ENCODE peak calls at places on chromosomes 13 and 19, in ten cellular contexts. U is activated CD4-positive, alpha-beta memory T cell treated with anti-CD3 and anti-CD28 coated beads, Interleukin-2, amount 10 ng/mL, durations not matched to agents 7 days and 5 days; C is kidney glomerular epithelial cell; G is breast epithelium; Q is NCI-H446 treated with DMSO at 0.1 percent for 48 hours; L is activated CD4-positive, CD25-positive, alpha-beta regulatory T cell treated with anti-CD3 and anti-CD28 coated beads, Interleukin-2, amount 50 U/mL, for 72 hours; B is astrocyte of the spinal cord; O is activated T-helper 9 cell treated with anti-CD3 and anti-CD28 coated beads, Interleukin-2, amount 50 U/mL, for 16 hours; E is astrocyte of the cerebellum; R is kidney tubule cell. I is an unnamed sample.

GRCh38 chr19:35154535-35155406 is at the start of gene FXYD5:
- DNase-seq in C (peak), G (no peak), L (peak), E (no peak), B (peak), R (peak), Q (no peak), U (peak), O (peak), I (peak)

GRCh38 chr19:47755762-47756626 is 10.6 kb downstream of the NOP53 start:
- DNase-seq in O (no peak), B (no peak), C (no peak), U (no peak), E (no peak), L (no peak), Q (no peak), R (no peak), G (no peak), I (no peak)

GRCh38 chr19:51327066-51327985 is 14.6 kb downstream of the VSIG10L start:
- DNase-seq in Q (no peak), U (peak), O (peak), R (peak), C (peak), B (no peak), G (no peak), E (no peak), L (peak), I (no peak)

GRCh38 chr19:34319785-34320184 is 45.2 kb upstream of the GPI start:
- DNase-seq in L (no peak), E (peak), C (no peak), O (no peak), G (no peak), Q (no peak), U (no peak), B (peak), R (no peak), I (no peak)

GRCh38 chr13:46121597-46122163 is 16.8 kb upstream of the CPB2 start:
- DNase-seq in R (peak), Q (no peak), E (no peak), C (no peak), U (no peak), L (no peak), G (no peak), B (no peak), O (no peak), I (no peak)

GRCh38 chr13:63481334-63481733 is 2065.7 kb upstream of the PCDH20 start:
- DNase-seq in Q (peak), O (no peak), C (no peak), B (peak), U (no peak), G (no peak), E (peak), L (no peak), R (no peak), I (peak)

GRCh38 chr13:88623150-88623549 is 952.0 kb downstream of the SLITRK5 start:
- DNase-seq in O (no peak), B (no peak), G (no peak), R (no peak), C (no peak), L (no peak), U (no peak), E (no peak), Q (no peak), I (no peak)

GRCh38 chr13:43664700-43665191 is 122.0 kb downstream of the ENOX1 start:
- DNase-seq in Q (no peak), B (peak), R (peak), O (no peak), E (peak), L (no peak), C (peak), G (no peak), U (peak), I (peak)

GRCh38 chr13:27270594-27271520 is at the start of gene RASL11A:
- DNase-seq in L (peak), R (peak), Q (peak), O (peak), G (peak), U (peak), B (peak), E (peak), C (peak), I (peak)

GRCh38 chr19:8423821-8424223 is 10.7 kb downstream of the MARCHF2 start:
- DNase-seq in O (no peak), E (peak), U (no peak), L (no peak), B (peak), Q (peak), G (peak), C (peak), R (peak), I (peak)

GRCh38 chr13:67120872-67121531 is 109.1 kb downstream of the PCDH9 start:
- DNase-seq in L (no peak), U (no peak), C (no peak), G (no peak), E (no peak), B (no peak), R (no peak), Q (no peak), O (no peak), I (no peak)

GRCh38 chr19:38683393-38684077 is 36.1 kb downstream of the ACTN4 start:
- DNase-seq in L (peak), G (peak), C (peak), U (peak), B (peak), O (peak), R (peak), Q (no peak), E (peak), I (no peak)

GRCh38 chr19:33778089-33778791 is 18.4 kb upstream of the KCTD15 start:
- DNase-seq in C (peak), O (peak), B (peak), R (peak), Q (peak), L (peak), E (no peak), G (peak), U (peak), I (peak)

GRCh38 chr19:32403291-32403995 is 2.1 kb upstream of the DPY19L3 start:
- DNase-seq in B (no peak), O (no peak), L (no peak), G (no peak), U (no peak), E (no peak), R (no peak), C (no peak), Q (no peak), I (no peak)

I was measured in AG09319.